ENCODE peak calls at places on chromosome 11, in eight cellular contexts. Q is tibial artery; R is kidney tubule cell; G is psoas muscle; B is NCI-H2081; N is EL; M is Panc1; A is activated CD8-positive, alpha-beta memory T cell treated with anti-CD3 and anti-CD28 coated beads, Interleukin-2, amount 50 U/mL, for 4 hours. D is an unnamed sample.
A peak's percentile ranks its signal among the peaks of the same experiment; 100 is the strongest.

GRCh38 chr11:4071828-4072421 is 22.7 kb upstream of the RRM1 start:
- DNase-seq in A (no peak), Q (no peak), M (no peak), G (no peak), B (no peak), N (no peak), R (no peak), D (no peak)

GRCh38 chr11:73372371-73372993 is 3.7 kb upstream of the RELT start:
- DNase-seq in A (no peak), G (no peak), B (no peak), Q (no peak), M (no peak), R (peak; percentile 52), N (peak; percentile 46), D (no peak)

GRCh38 chr11:19816817-19817216 is 104.2 kb downstream of the NAV2 start:
- DNase-seq in R (no peak), A (no peak), M (no peak), B (no peak), Q (no peak), G (no peak), N (no peak), D (no peak)

GRCh38 chr11:76077575-76078150 is 128.6 kb downstream of the WNT11 start:
- DNase-seq in A (no peak), G (no peak), B (no peak), N (peak; percentile 50), Q (no peak), M (no peak), R (no peak), D (no peak)

GRCh38 chr11:64777449-64778222 is 706 bp downstream of the SF1 start:
- DNase-seq in R (peak; percentile 77), G (peak; percentile 86), Q (peak; percentile 78), A (peak; percentile 80), M (no peak), B (peak; percentile 76), N (peak; percentile 78), D (peak; percentile 77)

GRCh38 chr11:72224587-72225410 is at the start of gene INPPL1:
- DNase-seq in G (peak; percentile 63), R (peak; percentile 33), Q (no peak), B (no peak), N (peak; percentile 43), A (peak; percentile 37), M (no peak), D (peak; percentile 57)

GRCh38 chr11:27700351-27701261 is at the start of gene BDNF:
- DNase-seq in G (peak; percentile 14), A (no peak), Q (no peak), R (peak; percentile 46), B (no peak), N (peak; percentile 69), M (no peak), D (no peak)

GRCh38 chr11:64868904-64869570 is 9.4 kb downstream of the EHD1 start:
- DNase-seq in N (peak; percentile 93), M (no peak), A (no peak), R (peak; percentile 90), Q (no peak), G (peak; percentile 70), B (no peak), D (peak; percentile 69)

GRCh38 chr11:6547177-6547576 is 50.1 kb downstream of the DNHD1 start:
- DNase-seq in Q (no peak), N (no peak), B (no peak), A (no peak), M (no peak), G (no peak), R (no peak), D (no peak)

GRCh38 chr11:65150513-65151271 is 16.4 kb upstream of the SYVN1 start:
- DNase-seq in N (peak; percentile 92), A (no peak), G (peak; percentile 93), B (peak; percentile 4), R (peak; percentile 97), Q (peak; percentile 87), M (peak; percentile 64), D (peak; percentile 73)

GRCh38 chr11:16456366-16456765 is 100.0 kb upstream of the SOX6 start:
- DNase-seq in M (no peak), B (no peak), A (no peak), G (no peak), N (no peak), Q (no peak), R (peak; percentile 36), D (no peak)

GRCh38 chr11:3823303-3823702 is 14.9 kb downstream of the PGAP2 start:
- DNase-seq in A (no peak), R (peak; percentile 79), N (peak; percentile 82), B (no peak), G (no peak), Q (no peak), M (no peak), D (no peak)

GRCh38 chr11:1694064-1694845 is 2.7 kb upstream of the KRTAP5-6 start:
- DNase-seq in M (peak; percentile 47), Q (peak; percentile 74), B (peak; percentile 57), G (peak; percentile 88), A (peak; percentile 86), N (peak; percentile 66), R (peak; percentile 79), D (peak; percentile 76)

GRCh38 chr11:84384637-84385227 is 1098.6 kb upstream of the CCDC90B start:
- DNase-seq in M (peak; percentile 38), B (peak; percentile 3), N (peak; percentile 22), A (peak; percentile 11), G (peak; percentile 16), R (peak; percentile 59), Q (peak; percentile 59), D (no peak)

GRCh38 chr11:110795124-110795624 is 82.9 kb upstream of the ARHGAP20 start:
- DNase-seq in A (no peak), R (no peak), Q (no peak), B (no peak), N (no peak), G (no peak), M (no peak), D (no peak)

GRCh38 chr11:75428301-75428724 is 4.7 kb downstream of the KLHL35 start:
- DNase-seq in M (no peak), Q (peak; percentile 96), B (no peak), G (peak; percentile 89), R (peak; percentile 89), A (peak; percentile 53), N (peak; percentile 70), D (peak; percentile 84)